ENCODE peak calls at places on chromosome 1, in six cellular contexts. G is stimulated activated CD4-positive, alpha-beta T cell treated with anti-CD3 and anti-CD28 coated beads, Interleukin-1b, Interleukin-23, amount 100 ng/mL, for 24 hours; L is AG10803; B is skeletal muscle cell; K is nephron progenitor cell; A is ACHN. S is an unnamed sample.

GRCh38 chr1:17861685-17862084 is 106.6 kb downstream of the ACTL8 start:
- DNase-seq in G (no peak), L (no peak), B (peak), K (no peak), A (peak), S (no peak)

GRCh38 chr1:66730462-66730861 is 21.8 kb upstream of the DYNLT5 start:
- DNase-seq in G (no peak), L (no peak), B (no peak), K (no peak), A (no peak), S (no peak)

GRCh38 chr1:236421022-236421421 is 26.9 kb downstream of the EDARADD start:
- DNase-seq in G (no peak), L (peak), B (no peak), K (no peak), A (peak), S (peak)

GRCh38 chr1:228899421-228899956 is 164.2 kb downstream of the RHOU start:
- DNase-seq in G (no peak), L (no peak), B (no peak), K (no peak), A (no peak), S (no peak)

GRCh38 chr1:74767490-74767889 is 34.5 kb downstream of the TYW3 start:
- DNase-seq in G (no peak), L (peak), B (no peak), K (peak), A (peak), S (no peak)

GRCh38 chr1:48469616-48470500 is 2.1 kb downstream of the SPATA6 start:
- DNase-seq in G (no peak), L (peak), B (peak), K (no peak), A (peak), S (no peak)

GRCh38 chr1:75423616-75424015 is 187.3 kb downstream of the SLC44A5 start:
- DNase-seq in G (no peak), L (no peak), B (no peak), K (no peak), A (no peak), S (no peak)

GRCh38 chr1:24109686-24110475 is 2.1 kb downstream of the MYOM3 start:
- DNase-seq in G (no peak), L (no peak), B (no peak), K (no peak), A (no peak), S (no peak)

GRCh38 chr1:151435174-151435573 is 24.1 kb downstream of the POGZ start:
- DNase-seq in G (no peak), L (peak), B (no peak), K (no peak), A (no peak), S (no peak)

GRCh38 chr1:245229051-245229450 is 74.3 kb downstream of the KIF26B start:
- DNase-seq in G (no peak), L (no peak), B (no peak), K (no peak), A (no peak), S (no peak)

GRCh38 chr1:107626075-107626796 is 338.7 kb downstream of the VAV3 start:
- DNase-seq in G (no peak), L (peak), B (no peak), K (no peak), A (no peak), S (no peak)

GRCh38 chr1:239718571-239718970 is 332.2 kb downstream of the CHRM3 start:
- DNase-seq in G (no peak), L (no peak), B (no peak), K (no peak), A (no peak), S (no peak)

GRCh38 chr1:226643167-226643566 is 94.6 kb downstream of the STUM start:
- DNase-seq in G (peak), L (no peak), B (no peak), K (no peak), A (peak), S (no peak)

GRCh38 chr1:220005489-220005888 is 40.8 kb downstream of the EPRS1 start:
- DNase-seq in G (no peak), L (no peak), B (no peak), K (no peak), A (no peak), S (no peak)

S was measured in epithelial cell of proximal tubule.